ENCODE peak calls at places on chromosomes 12 and 14, in eight cellular contexts. R is tibial artery; A is IMR-90; Q is CD4-positive, CD25-positive, alpha-beta regulatory T cell; B is GM23248; W is effector memory CD4-positive, alpha-beta T cell; J is mesendoderm; I is OCI-LY7. M is an unnamed sample.

GRCh38 chr12:64187794-64188193 is 34.3 kb downstream of the KICS2 start:
- DNase-seq in R (no peak), A (no peak), Q (no peak), B (no peak), W (no peak), J (no peak), I (no peak), M (no peak)

GRCh38 chr12:1360812-1361211 is 233.6 kb downstream of the FBXL14 start:
- DNase-seq in R (no peak), A (peak; percentile 91), Q (no peak), B (peak; percentile 85), W (no peak), J (peak; percentile 69), I (no peak), M (no peak)

GRCh38 chr12:108839011-108839889 is 18.1 kb downstream of the SSH1 start:
- DNase-seq in R (peak; percentile 92), A (peak; percentile 58), Q (no peak), B (peak; percentile 84), W (no peak), J (no peak), I (no peak), M (no peak)

GRCh38 chr12:11015775-11016430 is 6.5 kb downstream of the TAS2R19 start:
- DNase-seq in R (no peak), A (no peak), Q (no peak), B (no peak), W (no peak), J (no peak), I (no peak), M (no peak)

GRCh38 chr14:58898655-58899316 is 261.0 kb downstream of the DACT1 start:
- DNase-seq in R (no peak), A (peak; percentile 97), Q (no peak), B (peak; percentile 93), W (no peak), J (peak; percentile 29), I (no peak), M (no peak)

GRCh38 chr14:68672609-68673285 is 120.1 kb downstream of the ZFP36L1 start:
- DNase-seq in R (peak; percentile 19), A (no peak), Q (no peak), B (peak; percentile 30), W (no peak), J (no peak), I (peak; percentile 37), M (no peak)

GRCh38 chr14:69259531-69260245 is at the start of gene GALNT16:
- DNase-seq in R (no peak), A (peak; percentile 12), Q (no peak), B (peak; percentile 59), W (no peak), J (peak; percentile 66), I (no peak), M (no peak)

GRCh38 chr12:12172106-12172511 is 94.7 kb downstream of the LRP6 start:
- DNase-seq in R (no peak), A (peak; percentile 21), Q (no peak), B (peak; percentile 46), W (no peak), J (no peak), I (no peak), M (no peak)

GRCh38 chr12:57205186-57205585 is 11.4 kb upstream of the NXPH4 start:
- DNase-seq in R (no peak), A (no peak), Q (no peak), B (no peak), W (no peak), J (no peak), I (no peak), M (no peak)

GRCh38 chr14:105392161-105393090 is 5.9 kb upstream of the TEX22 start:
- DNase-seq in R (no peak), A (no peak), Q (no peak), B (no peak), W (no peak), J (no peak), I (no peak), M (no peak)
- H3K4me1 ChIP-seq in R (peaks cover 2% of the 10 kb centered on the region), A (no peaks in the 10 kb centered on the region), Q (peaks cover 2% of the 10 kb centered on the region), B (peaks cover under 1% of the 10 kb centered on the region), W (no peaks in the 10 kb centered on the region), J (no peaks in the 10 kb centered on the region), I (peaks cover 5% of the 10 kb centered on the region), M (peaks cover 3% of the 10 kb centered on the region)

GRCh38 chr12:32533971-32534590 is 134.7 kb downstream of the FGD4 start:
- DNase-seq in R (peak; percentile 78), A (peak; percentile 98), Q (no peak), B (peak; percentile 88), W (no peak), J (peak; percentile 76), I (peak; percentile 85), M (no peak)

GRCh38 chr12:32534698-32535097 is 135.3 kb downstream of the FGD4 start:
- DNase-seq in R (no peak), A (no peak), Q (no peak), B (peak; percentile 17), W (no peak), J (no peak), I (no peak), M (no peak)

GRCh38 chr12:32532415-32532814 is 133.1 kb downstream of the FGD4 start:
- DNase-seq in R (no peak), A (no peak), Q (no peak), B (no peak), W (no peak), J (no peak), I (no peak), M (no peak)

GRCh38 chr12:32535260-32535999 is 136.1 kb downstream of the FGD4 start:
- DNase-seq in R (peak; percentile 85), A (peak; percentile 69), Q (no peak), B (peak; percentile 76), W (no peak), J (peak; percentile 33), I (peak; percentile 84), M (no peak)

GRCh38 chr12:32532951-32533350 is 133.6 kb downstream of the FGD4 start:
- DNase-seq in R (no peak), A (no peak), Q (no peak), B (no peak), W (no peak), J (peak; percentile 25), I (peak; percentile 65), M (no peak)
- H3K27ac ChIP-seq in R (peak overlapping the region; percentile 19), A (peak overlapping the region; percentile 27), Q (no peak overlapping the region), B (no peak overlapping the region), W (no peak overlapping the region), J (no peak overlapping the region), I (peak overlapping the region; percentile 67), M (no peak overlapping the region)

DNA sequence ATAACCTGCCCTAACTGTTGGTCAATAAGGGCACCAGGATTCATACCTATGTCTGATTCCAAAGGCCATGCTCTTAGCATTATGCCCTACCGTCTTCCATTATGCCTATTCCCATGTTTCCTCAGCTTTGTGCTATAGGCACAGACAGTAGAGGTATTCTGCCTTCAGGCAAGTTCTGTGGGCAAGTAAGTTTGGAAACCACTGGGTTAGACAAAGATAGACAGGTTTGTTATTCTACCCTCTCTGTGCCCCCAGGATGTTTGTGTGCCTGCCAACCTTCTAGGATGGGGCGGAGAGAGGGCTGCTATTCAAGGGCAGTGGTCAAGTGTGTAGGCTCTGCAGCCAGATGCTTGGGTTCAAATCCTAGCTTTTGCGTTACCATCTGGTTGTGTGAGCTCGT is 4.6 kb downstream of the RAPGEF3 start:
- DNase-seq in R (no peak), A (no peak), Q (no peak), B (no peak), W (no peak), J (no peak), I (no peak), M (no peak)
- H3K4me1 ChIP-seq in R (peaks cover 76% of the 10 kb centered on the region), A (peaks cover 17% of the 10 kb centered on the region), Q (peaks cover 18% of the 10 kb centered on the region), B (peaks cover 30% of the 10 kb centered on the region), W (peaks cover 22% of the 10 kb centered on the region), J (peaks cover 46% of the 10 kb centered on the region), I (peaks cover 55% of the 10 kb centered on the region), M (peaks cover 12% of the 10 kb centered on the region)

DNA sequence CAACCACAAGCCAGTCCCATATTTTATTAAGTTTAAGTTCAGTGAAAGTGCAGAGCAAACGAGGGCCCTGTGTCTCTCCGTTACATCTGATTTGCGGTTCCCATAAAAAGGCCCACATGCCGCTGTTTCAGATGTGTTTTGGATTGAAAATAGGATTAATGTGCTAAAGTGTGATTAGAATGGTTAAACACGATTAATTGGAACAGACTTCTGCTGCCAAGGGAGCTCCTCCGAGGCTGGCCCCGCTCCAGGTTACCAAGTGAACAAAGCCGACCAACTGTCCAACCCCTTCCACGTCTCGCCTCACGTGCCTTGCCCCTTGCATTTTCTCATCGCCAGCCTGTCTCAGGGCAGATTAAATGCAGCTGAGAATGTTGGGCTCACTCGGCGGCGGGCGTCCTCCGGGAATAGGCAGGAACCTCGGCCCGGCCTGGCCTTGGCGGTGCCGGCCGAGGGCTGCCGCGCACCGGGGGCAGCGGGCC is 166.5 kb upstream of the GSC start:
- DNase-seq in R (peak; percentile 86), A (no peak), Q (no peak), B (peak; percentile 77), W (no peak), J (no peak), I (no peak), M (no peak)
- H3K27ac ChIP-seq in R (peak overlapping the region; percentile 64), A (no peak overlapping the region), Q (no peak overlapping the region), B (no peak overlapping the region), W (no peak overlapping the region), J (no peak overlapping the region), I (no peak overlapping the region), M (no peak overlapping the region)

M was measured in CD8-positive, alpha-beta T cell.